ENCODE peak calls at places on chromosomes 3 and 15, in nine cellular contexts. S is heart left ventricle; W is HAP-1; C is left ventricle myocardium inferior; V is GM23248; E is uterus; G is foreskin keratinocyte; K is CD4-positive, alpha-beta memory T cell; O is CD8-positive, alpha-beta memory T cell. A is an unnamed sample.

GRCh38 chr3:105030211-105030610 is 336.5 kb upstream of the ALCAM start:
- DNase-seq in S (no peak), W (no peak), C (no peak), V (no peak), E (no peak), G (no peak), K (no peak), O (no peak), A (no peak)

GRCh38 chr15:49628379-49628778 is 7.5 kb downstream of the DTWD1 start:
- DNase-seq in S (no peak), W (no peak), C (no peak), V (no peak), E (no peak), G (no peak), K (no peak), O (no peak), A (peak; percentile 62)

GRCh38 chr3:76679510-76679909 is 360.4 kb upstream of the ROBO2 start:
- DNase-seq in S (no peak), W (peak; percentile 53), C (no peak), V (no peak), E (no peak), G (no peak), K (no peak), O (no peak), A (peak; percentile 41)

GRCh38 chr15:60155661-60156060 is 151.6 kb downstream of the FOXB1 start:
- DNase-seq in S (no peak), W (no peak), C (no peak), V (peak; percentile 63), E (no peak), G (peak; percentile 22), K (no peak), O (no peak), A (no peak)

GRCh38 chr15:70617076-70617910 is 146.1 kb downstream of the UACA start:
- DNase-seq in S (no peak), W (no peak), C (no peak), V (peak; percentile 13), E (no peak), G (no peak), K (no peak), O (no peak), A (no peak)

GRCh38 chr3:105385868-105386508 is 19.3 kb downstream of the ALCAM start:
- DNase-seq in S (no peak), W (no peak), C (no peak), V (no peak), E (no peak), G (no peak), K (no peak), O (no peak), A (no peak)

GRCh38 chr3:70049761-70050160 is 50.2 kb downstream of the SAMMSON start:
- DNase-seq in S (no peak), W (no peak), C (no peak), V (peak; percentile 23), E (no peak), G (peak; percentile 17), K (no peak), O (no peak), A (no peak)

GRCh38 chr3:36124118-36124796 is 256.0 kb upstream of the STAC start:
- DNase-seq in S (no peak), W (no peak), C (no peak), V (peak; percentile 76), E (no peak), G (peak; percentile 39), K (no peak), O (no peak), A (peak; percentile 12)

GRCh38 chr3:45455040-45455439 is 66.7 kb downstream of the LARS2 start:
- DNase-seq in S (no peak), W (no peak), C (no peak), V (no peak), E (no peak), G (no peak), K (no peak), O (no peak), A (no peak)

GRCh38 chr15:33330931-33331330 is 20.2 kb downstream of the RYR3 start:
- DNase-seq in S (no peak), W (peak; percentile 98), C (no peak), V (no peak), E (no peak), G (no peak), K (no peak), O (no peak), A (no peak)

GRCh38 chr15:45161666-45162065 is 26.1 kb downstream of the SHF start:
- DNase-seq in S (no peak), W (no peak), C (no peak), V (no peak), E (no peak), G (no peak), K (no peak), O (no peak), A (no peak)

GRCh38 chr3:156920399-156920798 is 94.2 kb downstream of the LEKR1 start:
- DNase-seq in S (no peak), W (no peak), C (no peak), V (no peak), E (no peak), G (no peak), K (no peak), O (no peak), A (no peak)

GRCh38 chr15:101201411-101202174 is 50.3 kb downstream of the CHSY1 start:
- DNase-seq in S (peak; percentile 93), W (no peak), C (peak; percentile 87), V (peak; percentile 98), E (peak; percentile 92), G (peak; percentile 91), K (no peak), O (no peak), A (peak; percentile 98)

GRCh38 chr15:31856581-31856980 is 173.7 kb upstream of the CHRNA7 start:
- DNase-seq in S (no peak), W (no peak), C (no peak), V (no peak), E (no peak), G (no peak), K (no peak), O (no peak), A (no peak)

GRCh38 chr3:26118165-26118564 is 328.3 kb downstream of the OXSM start:
- DNase-seq in S (no peak), W (peak; percentile 28), C (no peak), V (no peak), E (no peak), G (no peak), K (no peak), O (no peak), A (peak; percentile 18)

GRCh38 chr3:162702768-162703385 is 1206.3 kb downstream of the OTOL1 start:
- DNase-seq in S (no peak), W (no peak), C (no peak), V (no peak), E (no peak), G (no peak), K (no peak), O (no peak), A (no peak)

GRCh38 chr15:79923068-79923514 is 26.3 kb upstream of the MTHFS start:
- DNase-seq in S (peak; percentile 77), W (peak; percentile 77), C (peak; percentile 62), V (peak; percentile 77), E (peak; percentile 42), G (peak; percentile 54), K (no peak), O (peak; percentile 71), A (peak; percentile 43)

GRCh38 chr3:150744041-150745026 is 18.6 kb downstream of the SIAH2 start:
- DNase-seq in S (no peak), W (no peak), C (no peak), V (no peak), E (no peak), G (peak; percentile 74), K (no peak), O (no peak), A (no peak)

DNA sequence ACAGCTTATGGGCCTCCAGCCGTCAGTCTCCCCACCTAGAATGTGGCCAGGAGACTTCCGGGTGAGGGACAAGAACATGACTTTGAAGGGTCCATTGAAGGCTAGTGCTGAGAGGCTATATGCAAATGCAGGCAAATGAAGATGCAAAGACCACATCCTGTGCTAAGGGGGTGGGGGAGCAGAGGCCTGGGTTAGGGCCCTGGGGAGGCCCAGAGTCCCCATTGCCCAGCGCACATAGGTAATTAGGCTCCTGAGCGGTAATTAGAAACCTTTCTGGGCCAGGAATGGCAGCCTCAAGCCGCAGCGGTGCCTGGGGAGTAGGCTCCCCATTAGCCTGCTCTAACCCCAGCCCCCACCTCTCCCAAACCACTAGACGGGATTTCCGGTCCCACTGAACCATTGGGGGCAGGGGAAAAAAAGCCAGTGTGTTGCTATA is 6.9 kb downstream of the CSK start:
- DNase-seq in S (no peak), W (no peak), C (no peak), V (no peak), E (no peak), G (no peak), K (peak; percentile 64), O (peak; percentile 70), A (no peak)
- H3K4me1 ChIP-seq in S (peaks cover 100% of the 10 kb centered on the region), W (peaks cover 13% of the 10 kb centered on the region), C (peaks cover 100% of the 10 kb centered on the region), V (peaks cover 31% of the 10 kb centered on the region), E (peaks cover 31% of the 10 kb centered on the region), G (peaks cover 23% of the 10 kb centered on the region), K (peaks cover 97% of the 10 kb centered on the region), O (peaks cover 87% of the 10 kb centered on the region), A (peaks cover 42% of the 10 kb centered on the region)

GRCh38 chr15:99507016-99507731 is 58.6 kb upstream of the MEF2A start:
- DNase-seq in S (peak; percentile 87), W (no peak), C (peak; percentile 70), V (peak; percentile 59), E (peak; percentile 53), G (no peak), K (no peak), O (no peak), A (peak; percentile 75)
- H3K4me1 ChIP-seq in S (peaks cover 77% of the 10 kb centered on the region), W (no peaks in the 10 kb centered on the region), C (peaks cover 77% of the 10 kb centered on the region), V (peaks cover 28% of the 10 kb centered on the region), E (no peaks in the 10 kb centered on the region), G (no peaks in the 10 kb centered on the region), K (no peaks in the 10 kb centered on the region), O (no peaks in the 10 kb centered on the region), A (peaks cover 26% of the 10 kb centered on the region)

DNA sequence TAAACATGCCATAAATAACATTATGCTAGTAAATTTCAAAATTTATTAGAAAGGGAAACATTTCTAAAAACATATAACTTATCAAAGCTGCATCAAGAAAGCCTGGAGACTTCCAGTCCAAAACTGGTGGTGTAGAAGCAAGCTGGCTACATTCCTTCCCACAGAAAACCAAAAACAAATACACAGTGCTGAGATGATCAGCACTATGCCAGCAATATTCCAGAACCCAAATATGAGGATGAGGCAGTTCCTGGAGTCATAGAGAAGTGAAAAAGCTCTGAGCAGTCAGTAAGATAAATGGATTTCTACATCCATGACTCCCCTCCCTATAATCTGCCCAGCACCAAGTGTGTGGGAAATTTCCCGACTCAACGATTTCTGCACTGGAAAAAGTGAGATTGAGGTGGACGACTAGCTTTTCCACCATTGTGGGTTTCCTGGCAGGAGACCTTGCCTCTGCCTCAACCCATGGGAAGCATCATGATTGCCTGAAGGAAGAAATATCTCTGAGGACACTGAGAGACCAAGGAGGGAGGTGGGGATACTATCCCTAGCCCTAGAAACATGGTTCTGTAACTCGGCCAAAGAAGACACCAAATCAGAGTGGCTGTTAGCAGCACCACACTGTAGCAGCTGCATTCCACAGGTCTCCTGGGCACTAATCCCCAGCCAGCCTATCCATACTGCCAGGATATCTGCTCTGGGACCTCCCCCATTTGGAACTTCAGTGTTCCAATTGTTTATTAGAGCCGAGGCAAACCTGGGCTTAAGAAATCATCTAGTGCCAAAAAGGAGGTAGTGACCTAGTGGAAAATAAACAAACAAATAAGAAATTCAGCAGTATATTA is 11.8 kb upstream of the CLN6 start:
- DNase-seq in S (no peak), W (no peak), C (no peak), V (no peak), E (no peak), G (no peak), K (no peak), O (no peak), A (peak; percentile 45)
- H3K4me1 ChIP-seq in S (no peaks in the 10 kb centered on the region), W (no peaks in the 10 kb centered on the region), C (no peaks in the 10 kb centered on the region), V (no peaks in the 10 kb centered on the region), E (no peaks in the 10 kb centered on the region), G (no peaks in the 10 kb centered on the region), K (no peaks in the 10 kb centered on the region), O (no peaks in the 10 kb centered on the region), A (no peaks in the 10 kb centered on the region)

GRCh38 chr3:98521897-98522537 is 685 bp downstream of the CLDND1 start:
- DNase-seq in S (peak; percentile 30), W (peak; percentile 45), C (no peak), V (peak; percentile 93), E (peak; percentile 34), G (peak; percentile 75), K (peak; percentile 37), O (peak; percentile 46), A (peak; percentile 67)
- H3K4me1 ChIP-seq in S (peaks cover 22% of the 10 kb centered on the region), W (peaks cover 3% of the 10 kb centered on the region), C (peaks cover 50% of the 10 kb centered on the region), V (peaks cover 11% of the 10 kb centered on the region), E (no peaks in the 10 kb centered on the region), G (peaks cover 8% of the 10 kb centered on the region), K (peaks cover 60% of the 10 kb centered on the region), O (peaks cover 41% of the 10 kb centered on the region), A (peaks cover 6% of the 10 kb centered on the region)

A was measured in SJCRH30.